ENCODE peak calls at places on chromosomes 5 and 9, in five cellular contexts. One of them, this sample, is unnamed.

GRCh38 chr5:169695919-169696490 is 58.9 kb downstream of the DOCK2 start:
- DNase-seq in brain microvascular endothelial cell: peak; percentile 98
- DNase-seq in adrenal gland: no peak
- DNase-seq in cardiac fibroblast: peak; percentile 93
- DNase-seq in GM06990: no peak
- DNase-seq in this sample: peak; percentile 87

GRCh38 chr5:6085461-6085860 is 292.9 kb downstream of the MED10 start:
- DNase-seq in brain microvascular endothelial cell: no peak
- DNase-seq in adrenal gland: no peak
- DNase-seq in cardiac fibroblast: no peak
- DNase-seq in GM06990: no peak
- DNase-seq in this sample: no peak

GRCh38 chr9:2120926-2121689 is 106.0 kb downstream of the SMARCA2 start:
- DNase-seq in brain microvascular endothelial cell: peak; percentile 32
- DNase-seq in adrenal gland: no peak
- DNase-seq in cardiac fibroblast: peak; percentile 75
- DNase-seq in GM06990: no peak
- DNase-seq in this sample: peak; percentile 11

GRCh38 chr9:16180546-16180945 is 627.7 kb downstream of the CCDC171 start:
- DNase-seq in brain microvascular endothelial cell: no peak
- DNase-seq in adrenal gland: no peak
- DNase-seq in cardiac fibroblast: no peak
- DNase-seq in GM06990: no peak
- DNase-seq in this sample: no peak

GRCh38 chr5:133932441-133933168 is 35.8 kb downstream of the C5orf15 start:
- DNase-seq in brain microvascular endothelial cell: no peak
- DNase-seq in adrenal gland: no peak
- DNase-seq in cardiac fibroblast: no peak
- DNase-seq in GM06990: peak; percentile 56
- DNase-seq in this sample: no peak

GRCh38 chr5:97046270-97046982 is 96.0 kb downstream of the LIX1 start:
- DNase-seq in brain microvascular endothelial cell: no peak
- DNase-seq in adrenal gland: no peak
- DNase-seq in cardiac fibroblast: peak; percentile 15
- DNase-seq in GM06990: no peak
- DNase-seq in this sample: no peak

GRCh38 chr9:113764572-113764971 is 111.5 kb upstream of the ZNF618 start:
- DNase-seq in brain microvascular endothelial cell: no peak
- DNase-seq in adrenal gland: no peak
- DNase-seq in cardiac fibroblast: no peak
- DNase-seq in GM06990: no peak
- DNase-seq in this sample: no peak

GRCh38 chr5:148791334-148791667 is 35.1 kb upstream of the ADRB2 start:
- DNase-seq in brain microvascular endothelial cell: peak; percentile 25
- DNase-seq in adrenal gland: no peak
- DNase-seq in cardiac fibroblast: no peak
- DNase-seq in GM06990: peak; percentile 70
- DNase-seq in this sample: no peak

GRCh38 chr9:91426123-91426745 is 2.6 kb upstream of the NFIL3 start:
- DNase-seq in brain microvascular endothelial cell: peak; percentile 28
- DNase-seq in adrenal gland: no peak
- DNase-seq in cardiac fibroblast: peak; percentile 67
- DNase-seq in GM06990: no peak
- DNase-seq in this sample: no peak

GRCh38 chr9:127754761-127755557 is 19.9 kb upstream of the TOR2A start:
- DNase-seq in brain microvascular endothelial cell: no peak
- DNase-seq in adrenal gland: no peak
- DNase-seq in cardiac fibroblast: no peak
- DNase-seq in GM06990: no peak
- DNase-seq in this sample: no peak

GRCh38 chr5:14385022-14385421 is 196.6 kb upstream of the OTULINL start:
- DNase-seq in brain microvascular endothelial cell: no peak
- DNase-seq in adrenal gland: no peak
- DNase-seq in cardiac fibroblast: no peak
- DNase-seq in GM06990: no peak
- DNase-seq in this sample: no peak

GRCh38 chr5:79938468-79938867 is 52.6 kb downstream of the MTX3 start:
- DNase-seq in brain microvascular endothelial cell: no peak
- DNase-seq in adrenal gland: no peak
- DNase-seq in cardiac fibroblast: no peak
- DNase-seq in GM06990: no peak
- DNase-seq in this sample: no peak

GRCh38 chr5:37840036-37840909 is at the start of gene GDNF:
- DNase-seq in brain microvascular endothelial cell: no peak
- DNase-seq in adrenal gland: no peak
- DNase-seq in cardiac fibroblast: peak; percentile 52
- DNase-seq in GM06990: peak; percentile 18
- DNase-seq in this sample: peak; percentile 67

GRCh38 chr5:141846031-141846430 is 32.2 kb downstream of the PCDH1 start:
- DNase-seq in brain microvascular endothelial cell: peak; percentile 71
- DNase-seq in adrenal gland: no peak
- DNase-seq in cardiac fibroblast: peak; percentile 73
- DNase-seq in GM06990: no peak
- DNase-seq in this sample: peak; percentile 33

GRCh38 chr9:93308676-93309075 is 124.7 kb downstream of the WNK2 start:
- DNase-seq in brain microvascular endothelial cell: no peak
- DNase-seq in adrenal gland: no peak
- DNase-seq in cardiac fibroblast: no peak
- DNase-seq in GM06990: no peak
- DNase-seq in this sample: no peak

GRCh38 chr5:76604838-76605237 is 18.4 kb downstream of the F2RL2 start:
- DNase-seq in brain microvascular endothelial cell: no peak
- DNase-seq in adrenal gland: no peak
- DNase-seq in cardiac fibroblast: peak; percentile 55
- DNase-seq in GM06990: no peak
- DNase-seq in this sample: no peak

GRCh38 chr5:72248352-72249032 is 71.5 kb downstream of the MRPS27 start:
- DNase-seq in brain microvascular endothelial cell: peak; percentile 70
- DNase-seq in adrenal gland: peak; percentile 77
- DNase-seq in cardiac fibroblast: peak; percentile 91
- DNase-seq in GM06990: no peak
- DNase-seq in this sample: no peak

GRCh38 chr5:84715087-84715486 is 330.4 kb upstream of the EDIL3 start:
- DNase-seq in brain microvascular endothelial cell: no peak
- DNase-seq in adrenal gland: no peak
- DNase-seq in cardiac fibroblast: peak; percentile 28
- DNase-seq in GM06990: no peak
- DNase-seq in this sample: no peak

GRCh38 chr9:33346564-33346963 is 55.8 kb downstream of the AQP7 start:
- DNase-seq in brain microvascular endothelial cell: no peak
- DNase-seq in adrenal gland: no peak
- DNase-seq in cardiac fibroblast: peak; percentile 36
- DNase-seq in GM06990: no peak
- DNase-seq in this sample: no peak

GRCh38 chr9:14314929-14315753 is 1.2 kb upstream of the NFIB start:
- DNase-seq in brain microvascular endothelial cell: peak; percentile 78
- DNase-seq in adrenal gland: peak; percentile 94
- DNase-seq in cardiac fibroblast: peak; percentile 97
- DNase-seq in GM06990: peak; percentile 31
- DNase-seq in this sample: no peak

GRCh38 chr9:126501383-126502331 is 112.1 kb upstream of the LMX1B start:
- DNase-seq in brain microvascular endothelial cell: no peak
- DNase-seq in adrenal gland: no peak
- DNase-seq in cardiac fibroblast: no peak
- DNase-seq in GM06990: no peak
- DNase-seq in this sample: no peak

GRCh38 chr5:81553570-81554212 is 159.8 kb upstream of the ACOT12 start:
- DNase-seq in brain microvascular endothelial cell: no peak
- DNase-seq in adrenal gland: no peak
- DNase-seq in cardiac fibroblast: no peak
- DNase-seq in GM06990: no peak
- DNase-seq in this sample: no peak

GRCh38 chr9:8270235-8270634 is 470.7 kb upstream of the DMAC1 start:
- DNase-seq in brain microvascular endothelial cell: no peak
- DNase-seq in adrenal gland: no peak
- DNase-seq in cardiac fibroblast: no peak
- DNase-seq in GM06990: no peak
- DNase-seq in this sample: no peak

GRCh38 chr9:35914307-35914807 is 5.1 kb downstream of the SPAAR start:
- DNase-seq in brain microvascular endothelial cell: no peak
- DNase-seq in adrenal gland: peak; percentile 92
- DNase-seq in cardiac fibroblast: peak; percentile 70
- DNase-seq in GM06990: no peak
- DNase-seq in this sample: no peak

GRCh38 chr9:131419029-131419614 is 25.2 kb downstream of the PRRC2B start:
- DNase-seq in brain microvascular endothelial cell: no peak
- DNase-seq in adrenal gland: no peak
- DNase-seq in cardiac fibroblast: no peak
- DNase-seq in GM06990: no peak
- DNase-seq in this sample: no peak

GRCh38 chr9:89544280-89544664 is 46.4 kb upstream of the SEMA4D start:
- DNase-seq in brain microvascular endothelial cell: no peak
- DNase-seq in adrenal gland: no peak
- DNase-seq in cardiac fibroblast: no peak
- DNase-seq in GM06990: no peak
- DNase-seq in this sample: no peak

GRCh38 chr5:57817924-57818323 is 335.3 kb upstream of the ACTBL2 start:
- DNase-seq in brain microvascular endothelial cell: no peak
- DNase-seq in adrenal gland: no peak
- DNase-seq in cardiac fibroblast: peak; percentile 54
- DNase-seq in GM06990: no peak
- DNase-seq in this sample: no peak

GRCh38 chr9:32351845-32352244 is 32.6 kb upstream of the ACO1 start:
- DNase-seq in brain microvascular endothelial cell: no peak
- DNase-seq in adrenal gland: no peak
- DNase-seq in cardiac fibroblast: peak; percentile 5
- DNase-seq in GM06990: no peak
- DNase-seq in this sample: no peak

GRCh38 chr9:117729375-117729774 is 25.2 kb downstream of the TLR4 start:
- DNase-seq in brain microvascular endothelial cell: no peak
- DNase-seq in adrenal gland: no peak
- DNase-seq in cardiac fibroblast: no peak
- DNase-seq in GM06990: no peak
- DNase-seq in this sample: no peak

GRCh38 chr5:43000198-43000840 is 39.8 kb downstream of the ANXA2R start:
- DNase-seq in brain microvascular endothelial cell: no peak
- DNase-seq in adrenal gland: peak; percentile 40
- DNase-seq in cardiac fibroblast: peak; percentile 58
- DNase-seq in GM06990: no peak
- DNase-seq in this sample: no peak

GRCh38 chr5:157574456-157575095 is 999 bp downstream of the ADAM19 start:
- DNase-seq in brain microvascular endothelial cell: no peak
- DNase-seq in adrenal gland: peak; percentile 38
- DNase-seq in cardiac fibroblast: no peak
- DNase-seq in GM06990: peak; percentile 32
- DNase-seq in this sample: no peak

GRCh38 chr5:51384281-51384840 is 1.1 kb downstream of the ISL1 start:
- DNase-seq in brain microvascular endothelial cell: no peak
- DNase-seq in adrenal gland: no peak
- DNase-seq in cardiac fibroblast: no peak
- DNase-seq in GM06990: no peak
- DNase-seq in this sample: no peak

GRCh38 chr5:127993476-127993875 is 90.1 kb upstream of the SLC12A2 start:
- DNase-seq in brain microvascular endothelial cell: no peak
- DNase-seq in adrenal gland: no peak
- DNase-seq in cardiac fibroblast: no peak
- DNase-seq in GM06990: no peak
- DNase-seq in this sample: no peak

GRCh38 chr5:133440467-133441115 is 171.8 kb downstream of the FSTL4 start:
- DNase-seq in brain microvascular endothelial cell: no peak
- DNase-seq in adrenal gland: no peak
- DNase-seq in cardiac fibroblast: no peak
- DNase-seq in GM06990: no peak
- DNase-seq in this sample: no peak

GRCh38 chr5:81530919-81531318 is 137.0 kb upstream of the ACOT12 start:
- DNase-seq in brain microvascular endothelial cell: peak; percentile 12
- DNase-seq in adrenal gland: no peak
- DNase-seq in cardiac fibroblast: no peak
- DNase-seq in GM06990: no peak
- DNase-seq in this sample: no peak

GRCh38 chr5:124745367-124746251 is 830 bp downstream of the ZNF608 start:
- DNase-seq in brain microvascular endothelial cell: no peak
- DNase-seq in adrenal gland: no peak
- DNase-seq in cardiac fibroblast: peak; percentile 61
- DNase-seq in GM06990: no peak
- DNase-seq in this sample: no peak
- H3K4me3 ChIP-seq in brain microvascular endothelial cell: peak overlapping the region; percentile 84
- H3K4me3 ChIP-seq in adrenal gland: peak overlapping the region; percentile 73
- H3K4me3 ChIP-seq in cardiac fibroblast: peak overlapping the region; percentile 64
- H3K4me3 ChIP-seq in GM06990: peak overlapping the region; percentile 79
- H3K4me3 ChIP-seq in this sample: peak overlapping the region; percentile 77

GRCh38 chr5:167565555-167565954 is 725.9 kb upstream of the WWC1 start:
- DNase-seq in brain microvascular endothelial cell: peak; percentile 11
- DNase-seq in adrenal gland: no peak
- DNase-seq in cardiac fibroblast: peak; percentile 26
- DNase-seq in GM06990: no peak
- DNase-seq in this sample: no peak
- TF ChIP-seq CTCF in brain microvascular endothelial cell: peak; percentile 30
- TF ChIP-seq CTCF in adrenal gland: peak; percentile 31
- TF ChIP-seq CTCF in cardiac fibroblast: peak; percentile 13
- TF ChIP-seq CTCF in GM06990: peak; percentile 17
- TF ChIP-seq CTCF in this sample: peak; percentile 38

DNA sequence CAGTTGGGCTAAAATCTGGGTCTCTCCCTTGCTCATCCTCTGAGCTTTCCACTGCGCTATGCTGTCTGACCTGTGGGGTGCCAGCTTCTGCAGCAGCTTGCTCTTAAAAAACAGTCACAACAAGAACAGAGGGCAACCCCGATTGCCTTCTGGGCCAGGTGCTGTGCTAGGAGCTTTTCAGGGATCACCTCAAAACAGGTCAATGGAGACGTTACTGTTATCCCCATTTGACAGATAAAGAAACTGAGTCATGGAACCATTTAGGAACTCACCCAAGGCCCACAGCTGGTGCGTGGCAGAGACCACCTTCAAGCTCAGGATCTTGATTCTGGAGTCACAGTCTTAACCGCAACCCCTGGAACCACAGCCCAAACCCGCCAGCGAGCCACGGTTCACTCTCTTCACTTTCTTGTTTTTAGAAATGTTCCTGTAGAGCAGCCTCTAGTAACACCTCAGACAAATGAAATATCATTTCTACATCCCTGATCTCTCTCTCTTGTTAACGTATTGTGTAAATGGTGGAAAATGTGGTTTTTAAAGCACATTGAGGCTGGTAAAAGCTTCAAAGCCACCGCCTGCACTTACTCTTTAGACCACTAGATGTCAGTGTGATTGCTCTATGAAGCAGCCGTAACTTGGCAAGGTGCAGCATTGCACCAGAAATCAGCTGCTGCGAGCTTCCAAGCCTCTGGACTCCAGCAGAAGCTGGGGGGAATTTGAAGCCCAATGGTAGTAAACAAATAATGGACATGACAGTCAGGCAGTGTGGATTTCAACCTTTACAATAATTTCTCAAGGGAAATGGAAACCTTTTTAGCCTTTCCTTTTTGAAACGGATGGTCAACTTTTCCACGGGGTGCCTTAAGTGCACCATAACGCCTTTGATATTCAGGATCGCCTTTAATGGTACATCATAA is 1.7 kb downstream of the FYB1 start:
- DNase-seq in brain microvascular endothelial cell: peak; percentile 79
- DNase-seq in adrenal gland: peak; percentile 89
- DNase-seq in cardiac fibroblast: peak; percentile 90
- DNase-seq in GM06990: peak; percentile 23
- DNase-seq in this sample: peak; percentile 57
- H3K4me3 ChIP-seq in brain microvascular endothelial cell: no peak overlapping the region
- H3K4me3 ChIP-seq in adrenal gland: no peak overlapping the region
- H3K4me3 ChIP-seq in cardiac fibroblast: no peak overlapping the region
- H3K4me3 ChIP-seq in GM06990: no peak overlapping the region
- H3K4me3 ChIP-seq in this sample: no peak overlapping the region

GRCh38 chr5:88724201-88724600 is 158.8 kb downstream of the MEF2C start:
- DNase-seq in brain microvascular endothelial cell: no peak
- DNase-seq in adrenal gland: no peak
- DNase-seq in cardiac fibroblast: peak; percentile 38
- DNase-seq in GM06990: no peak
- DNase-seq in this sample: no peak
- TF ChIP-seq CTCF in brain microvascular endothelial cell: peak; percentile 19
- TF ChIP-seq CTCF in adrenal gland: no peak
- TF ChIP-seq CTCF in cardiac fibroblast: peak; percentile 22
- TF ChIP-seq CTCF in GM06990: no peak
- TF ChIP-seq CTCF in this sample: peak; percentile 42

This sample was measured in AG04450.